ENCODE peak calls at places on chromosomes 11 and 22, in six cellular contexts. R is small intestine; I is CD8-positive, alpha-beta memory T cell; Y is HCT116; T is Peyer's patch; U is ovary. F is an unnamed sample.

GRCh38 chr22:20061481-20061861 is 18.6 kb upstream of the DGCR8 start:
- DNase-seq in Y (no peak), R (no peak), I (no peak), T (no peak), U (no peak), F (no peak)

GRCh38 chr11:46504817-46505613 is 88.8 kb downstream of the AMBRA1 start:
- DNase-seq in I (no peak), Y (no peak), U (no peak), T (no peak), R (no peak), F (no peak)

GRCh38 chr11:67680701-67681472 is 6.5 kb upstream of the ALDH3B2 start:
- DNase-seq in R (no peak), I (no peak), T (no peak), U (no peak), Y (no peak), F (no peak)

GRCh38 chr22:49923445-49923844 is 5.0 kb downstream of the CRELD2 start:
- DNase-seq in Y (no peak), U (no peak), T (no peak), I (no peak), R (no peak), F (no peak)

GRCh38 chr11:77325159-77325558 is 23.7 kb upstream of the GDPD4 start:
- DNase-seq in U (no peak), Y (no peak), R (no peak), T (no peak), I (no peak), F (no peak)

GRCh38 chr22:40345801-40346177 is 511 bp upstream of the ADSL start:
- DNase-seq in T (peak; percentile 76), U (no peak), Y (no peak), R (peak; percentile 60), I (peak; percentile 72), F (peak; percentile 49)

GRCh38 chr11:3834349-3835099 is 6.2 kb downstream of the RHOG start:
- DNase-seq in Y (no peak), I (no peak), R (peak; percentile 35), U (no peak), T (peak; percentile 72), F (peak; percentile 40)

GRCh38 chr11:34342008-34342533 is 15.7 kb downstream of the ABTB2 start:
- DNase-seq in I (no peak), R (peak; percentile 94), T (peak; percentile 83), U (peak; percentile 45), Y (no peak), F (no peak)

GRCh38 chr11:92314499-92314898 is 89.9 kb downstream of the FAT3 start:
- DNase-seq in U (no peak), T (no peak), R (no peak), Y (no peak), I (no peak), F (no peak)

GRCh38 chr11:46402957-46403902 is 11.7 kb upstream of the CHRM4 start:
- DNase-seq in T (no peak), I (no peak), Y (no peak), R (no peak), U (no peak), F (no peak)

GRCh38 chr11:57515332-57516060 is at the start of gene SLC43A1:
- DNase-seq in R (peak; percentile 14), Y (no peak), U (peak; percentile 71), T (peak; percentile 67), I (no peak), F (peak; percentile 66)

GRCh38 chr11:17611503-17612220 is 64.6 kb downstream of the OTOG start:
- DNase-seq in I (no peak), Y (no peak), R (no peak), U (no peak), T (no peak), F (no peak)

GRCh38 chr11:17224727-17225126 is 16.9 kb upstream of the PIK3C2A start:
- DNase-seq in T (no peak), I (no peak), Y (no peak), R (no peak), U (no peak), F (no peak)

GRCh38 chr11:130448416-130449068 is at the start of gene ADAMTS15:
- DNase-seq in I (no peak), U (peak; percentile 48), Y (peak; percentile 51), T (peak; percentile 79), R (peak; percentile 70), F (peak; percentile 86)

GRCh38 chr11:128790200-128790599 is 76.9 kb downstream of the KCNJ1 start:
- DNase-seq in I (no peak), U (no peak), Y (no peak), T (no peak), R (no peak), F (no peak)

GRCh38 chr22:31556627-31557203 is 60.4 kb downstream of the SFI1 start:
- DNase-seq in T (no peak), R (peak; percentile 48), U (no peak), Y (peak; percentile 6), I (no peak), F (no peak)

GRCh38 chr22:46003271-46004091 is 26.5 kb upstream of the WNT7B start:
- DNase-seq in U (no peak), Y (no peak), T (no peak), R (no peak), I (no peak), F (no peak)

GRCh38 chr11:117179048-117179999 is 781 bp downstream of the SIDT2 start:
- DNase-seq in Y (no peak), I (peak; percentile 70), T (peak; percentile 75), R (peak; percentile 61), U (peak; percentile 33), F (peak; percentile 51)

DNA sequence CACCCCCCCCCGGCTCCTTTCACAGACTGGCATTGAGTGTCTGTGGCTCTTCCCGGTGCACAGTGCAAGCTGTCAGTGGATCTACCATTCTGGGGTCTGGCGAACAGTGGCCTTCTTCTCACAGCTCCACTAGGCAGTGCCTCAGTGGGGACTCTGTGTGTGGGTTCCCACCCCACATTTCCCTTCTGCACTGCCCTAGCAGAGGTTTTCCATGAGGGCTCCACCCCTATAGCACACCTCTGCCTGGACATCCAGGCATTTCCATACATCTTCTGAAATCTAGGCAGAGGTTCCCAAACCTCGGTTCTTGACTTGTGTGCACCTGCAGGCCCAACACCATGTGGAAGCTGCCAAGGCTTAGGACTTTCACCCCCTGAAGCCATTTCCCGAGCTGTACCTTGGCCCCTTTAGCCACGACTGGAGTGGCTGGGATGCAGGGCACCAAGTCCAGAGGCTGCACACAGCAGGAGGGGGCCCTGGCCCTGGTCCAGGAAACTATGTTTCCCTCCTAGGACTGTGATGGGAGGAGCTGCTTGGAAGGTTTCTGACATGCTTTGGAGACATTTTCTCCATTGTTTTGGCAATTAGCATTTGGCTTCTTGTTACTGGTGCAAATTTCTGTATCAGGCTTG is 26.0 kb downstream of the BCL2L13 start:
- DNase-seq in T (peak; percentile 54), Y (no peak), I (no peak), U (no peak), R (peak; percentile 38), F (no peak)
- H3K9me3 ChIP-seq in T (no peaks in the 10 kb centered on the region), Y (no peaks in the 10 kb centered on the region), I (no peaks in the 10 kb centered on the region), U (no peaks in the 10 kb centered on the region), R (no peaks in the 10 kb centered on the region), F (peaks cover 11% of the 10 kb centered on the region)

GRCh38 chr22:26994801-26995200 is 337.4 kb downstream of the MIAT start:
- DNase-seq in U (no peak), Y (no peak), I (no peak), T (no peak), R (no peak), F (no peak)
- H3K27me3 ChIP-seq in U (no peaks in the 10 kb centered on the region), Y (peaks cover 84% of the 10 kb centered on the region), I (no peaks in the 10 kb centered on the region), T (no peaks in the 10 kb centered on the region), R (no peaks in the 10 kb centered on the region), F (no peaks in the 10 kb centered on the region)

GRCh38 chr11:62707277-62707771 is at the start of the genes BSCL2 and GNG3:
- DNase-seq in R (no peak), Y (no peak), T (no peak), I (no peak), U (peak; percentile 49), F (no peak)
- H3K4me1 ChIP-seq in R (peaks cover 6% of the 10 kb centered on the region), Y (peaks cover 20% of the 10 kb centered on the region), T (peaks cover 10% of the 10 kb centered on the region), I (peaks cover 48% of the 10 kb centered on the region), U (peaks cover 18% of the 10 kb centered on the region), F (peaks cover 55% of the 10 kb centered on the region)

GRCh38 chr22:48781391-48781790 is 1046.3 kb downstream of the BRD1 start:
- DNase-seq in R (no peak), I (no peak), Y (no peak), T (no peak), U (no peak), F (no peak)
- H3K9me3 ChIP-seq in R (no peaks in the 10 kb centered on the region), I (no peaks in the 10 kb centered on the region), Y (peaks cover 3% of the 10 kb centered on the region), T (peaks cover 6% of the 10 kb centered on the region), U (no peaks in the 10 kb centered on the region), F (peaks cover 22% of the 10 kb centered on the region)

GRCh38 chr11:62171261-62171723 is 18.7 kb upstream of the SCGB1D1 start:
- DNase-seq in I (peak; percentile 77), T (peak; percentile 91), R (peak; percentile 84), U (no peak), Y (peak; percentile 94), F (peak; percentile 86)
- H3K27me3 ChIP-seq in I (peaks cover 6% of the 10 kb centered on the region), T (no peaks in the 10 kb centered on the region), R (peaks cover 3% of the 10 kb centered on the region), U (no peaks in the 10 kb centered on the region), Y (peaks cover 3% of the 10 kb centered on the region), F (peaks cover 51% of the 10 kb centered on the region)

DNA sequence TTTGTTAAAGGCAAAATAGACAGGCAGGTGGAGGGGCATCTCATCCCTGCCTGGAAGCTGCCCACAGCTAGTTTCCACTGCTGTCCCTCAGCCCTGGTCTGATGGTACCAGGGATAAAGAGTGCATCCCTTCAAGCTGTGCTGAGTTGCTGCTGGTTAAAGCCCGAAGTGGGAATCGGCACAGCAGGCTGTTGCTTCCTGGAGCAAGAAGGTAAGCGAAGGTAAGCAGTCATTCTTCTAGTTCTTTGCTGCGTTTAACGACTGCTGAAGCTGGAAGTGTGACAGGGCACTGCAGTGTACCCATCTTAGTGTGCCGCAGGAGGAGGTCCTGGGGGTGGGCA is 190.3 kb upstream of the E2F8 start:
- DNase-seq in T (no peak), Y (no peak), R (no peak), U (no peak), I (no peak), F (peak; percentile 31)
- H3K4me1 ChIP-seq in T (no peaks in the 10 kb centered on the region), Y (no peaks in the 10 kb centered on the region), R (peaks cover 3% of the 10 kb centered on the region), U (no peaks in the 10 kb centered on the region), I (no peaks in the 10 kb centered on the region), F (peaks cover 36% of the 10 kb centered on the region)

F was measured in stomach.